ENCODE peak calls at places on chromosomes 1 and 21, in nine cellular contexts. H is Peyer's patch, Q is mucosa of descending colon, K is GM12865, U is tibial nerve, T is HuH-7.5, Y is NCI-H1092, P is kidney epithelial cell, A is HAP-1. I is an unnamed sample.

GRCh38 chr21:44872568-44873355 is 728 bp downstream of the PTTG1IP start:
- DNase-seq in P (no peak), K (peak; percentile 36), Q (peak; percentile 69), A (peak; percentile 27), T (no peak), Y (no peak), U (no peak), H (peak; percentile 52), I (peak; percentile 11)

GRCh38 chr1:228084797-228085196 is 2.3 kb downstream of the ARF1 start:
- DNase-seq in U (no peak), P (no peak), H (no peak), T (no peak), K (no peak), A (no peak), Y (no peak), Q (peak; percentile 19), I (no peak)

GRCh38 chr1:2019162-2019542 is at the start of gene GABRD:
- DNase-seq in H (no peak), Q (no peak), A (peak; percentile 59), K (no peak), P (no peak), Y (no peak), U (no peak), T (no peak), I (peak; percentile 19)

GRCh38 chr1:116574581-116575291 is 3.9 kb upstream of the CD58 start:
- DNase-seq in H (peak; percentile 85), P (no peak), T (peak; percentile 82), A (peak; percentile 73), Y (peak; percentile 51), U (peak; percentile 42), Q (peak; percentile 63), K (peak; percentile 76), I (peak; percentile 65)

GRCh38 chr1:18354657-18355056 is 126.1 kb upstream of the KLHDC7A start:
- DNase-seq in U (no peak), H (no peak), P (no peak), Q (no peak), A (no peak), Y (peak; percentile 41), K (no peak), T (no peak), I (peak; percentile 70)

GRCh38 chr21:27796106-27796505 is 829.2 kb upstream of the ADAMTS5 start:
- DNase-seq in H (no peak), Q (no peak), U (no peak), P (no peak), K (no peak), A (no peak), T (no peak), Y (no peak), I (no peak)

GRCh38 chr1:201582261-201582951 is 43.5 kb downstream of the NAV1 start:
- DNase-seq in Y (peak; percentile 28), U (no peak), T (no peak), H (peak; percentile 57), Q (no peak), K (no peak), A (no peak), P (no peak), I (peak; percentile 61)

GRCh38 chr1:156153362-156153761 is at the start of gene SEMA4A:
- DNase-seq in U (no peak), A (no peak), T (peak; percentile 48), H (no peak), Y (no peak), K (no peak), P (no peak), Q (peak; percentile 55), I (no peak)

GRCh38 chr21:28885853-28886177 is 106.9 kb downstream of the LTN1 start:
- DNase-seq in P (no peak), U (no peak), Y (no peak), K (no peak), A (no peak), T (no peak), H (no peak), Q (no peak), I (no peak)

GRCh38 chr1:204513117-204513716 is 3.0 kb upstream of the MDM4 start:
- DNase-seq in K (peak; percentile 90), A (no peak), Y (no peak), U (no peak), Q (peak; percentile 50), T (no peak), P (no peak), H (peak; percentile 67), I (no peak)

GRCh38 chr1:89363196-89363595 is 663 bp upstream of the GBP6 start:
- DNase-seq in A (no peak), H (no peak), P (no peak), U (no peak), Q (no peak), T (no peak), K (peak; percentile 65), Y (no peak), I (no peak)

GRCh38 chr1:55584521-55585401 is 369.6 kb upstream of the USP24 start:
- DNase-seq in H (no peak), Y (peak; percentile 52), K (no peak), A (no peak), P (no peak), U (no peak), T (no peak), Q (no peak), I (peak; percentile 87)

GRCh38 chr1:53662951-53663350 is 76.0 kb downstream of the GLIS1 start:
- DNase-seq in H (no peak), Y (no peak), Q (no peak), A (no peak), K (no peak), T (no peak), U (no peak), P (no peak), I (no peak)

GRCh38 chr1:113879459-113880038 is 7.8 kb downstream of the BCL2L15 start:
- DNase-seq in H (no peak), Y (no peak), Q (no peak), T (no peak), U (no peak), P (no peak), A (no peak), K (no peak), I (no peak)

GRCh38 chr1:6007318-6008083 is 15.3 kb upstream of the NPHP4 start:
- DNase-seq in T (no peak), Q (no peak), A (no peak), Y (no peak), H (no peak), P (no peak), K (no peak), U (no peak), I (no peak)

GRCh38 chr1:207858806-207859205 is 52.1 kb downstream of the CD34 start:
- DNase-seq in A (no peak), Y (no peak), H (no peak), P (no peak), Q (no peak), U (no peak), K (no peak), T (no peak), I (no peak)

GRCh38 chr1:163171826-163172225 is 30.9 kb downstream of the RGS5 start:
- DNase-seq in K (no peak), P (no peak), U (no peak), Y (no peak), Q (no peak), T (no peak), H (no peak), A (no peak), I (no peak)

GRCh38 chr1:182670032-182670431 is 14.4 kb downstream of the RGS8 start:
- DNase-seq in A (no peak), Q (no peak), Y (no peak), U (no peak), T (no peak), P (no peak), H (no peak), K (no peak), I (no peak)

GRCh38 chr1:184888505-184888904 is 85.8 kb downstream of the NIBAN1 start:
- DNase-seq in U (no peak), K (no peak), Y (no peak), T (peak; percentile 6), A (no peak), Q (no peak), P (no peak), H (no peak), I (no peak)

GRCh38 chr1:214584805-214585766 is 17.9 kb upstream of the CENPF start:
- DNase-seq in P (no peak), H (no peak), T (no peak), Y (peak; percentile 6), K (peak; percentile 18), U (no peak), Q (no peak), A (no peak), I (peak; percentile 36)

GRCh38 chr1:59678065-59678808 is 136.5 kb upstream of the HOOK1 start:
- DNase-seq in Q (no peak), Y (no peak), A (no peak), K (no peak), T (no peak), H (no peak), P (no peak), U (no peak), I (no peak)

GRCh38 chr1:156865258-156865657 is 4.6 kb downstream of the NTRK1 start:
- DNase-seq in P (no peak), Q (no peak), U (no peak), Y (no peak), H (no peak), T (no peak), K (no peak), A (no peak), I (no peak)

GRCh38 chr1:58652351-58653184 is 47.3 kb downstream of the MYSM1 start:
- DNase-seq in H (peak; percentile 73), A (peak; percentile 67), K (peak; percentile 87), U (peak; percentile 19), Q (no peak), P (peak; percentile 25), Y (peak; percentile 59), T (peak; percentile 19), I (peak; percentile 82)

GRCh38 chr1:33971018-33971710 is 107.3 kb downstream of the HMGB4 start:
- DNase-seq in Y (no peak), P (no peak), T (no peak), A (no peak), K (no peak), Q (no peak), H (no peak), U (no peak), I (no peak)

GRCh38 chr1:224308064-224308463 is 21.9 kb downstream of the NVL start:
- DNase-seq in Q (no peak), K (no peak), U (no peak), T (no peak), A (no peak), Y (no peak), H (no peak), P (no peak), I (no peak)

GRCh38 chr1:42924249-42925131 is 34.2 kb downstream of the SLC2A1 start:
- DNase-seq in Q (peak; percentile 96), H (peak; percentile 98), Y (peak; percentile 97), T (peak; percentile 75), P (peak; percentile 43), K (peak; percentile 96), U (peak; percentile 91), A (no peak), I (peak; percentile 96)

GRCh38 chr1:214076341-214077035 is 88.7 kb downstream of the PROX1 start:
- DNase-seq in U (no peak), P (no peak), Y (peak; percentile 24), Q (no peak), K (no peak), A (no peak), T (no peak), H (no peak), I (peak; percentile 91)

GRCh38 chr1:39452540-39452939 is 38.9 kb upstream of the BMP8A start:
- DNase-seq in P (no peak), U (no peak), T (no peak), A (no peak), K (no peak), Y (no peak), H (no peak), Q (no peak), I (no peak)

GRCh38 chr21:42089093-42089631 is 18.0 kb downstream of the UMODL1 start:
- DNase-seq in H (peak; percentile 82), Y (no peak), K (no peak), T (no peak), P (no peak), A (no peak), U (no peak), Q (no peak), I (no peak)

GRCh38 chr1:227541129-227541528 is 22.2 kb upstream of the ZNF678 start:
- DNase-seq in T (no peak), H (no peak), K (no peak), A (no peak), U (no peak), Q (peak; percentile 19), P (no peak), Y (no peak), I (no peak)

GRCh38 chr1:225428066-225428878 is 434 bp upstream of the LBR start:
- DNase-seq in P (no peak), Y (peak; percentile 96), K (peak; percentile 95), Q (peak; percentile 97), H (peak; percentile 97), A (peak; percentile 93), T (peak; percentile 95), U (peak; percentile 80), I (peak; percentile 93)

I was measured in NCI-H1105 treated with DMSO at 0.1 percent for 48 hours.